ENCODE peak calls at places on chromosomes 4 and X, in four cellular contexts. N is K562, U is WTC11, P is GM12878. J is an unnamed sample.

GRCh38 chrX:54922547-54922946 is 1.9 kb downstream of the TRO start:
- DNase-seq in N (no peak), U (no peak), P (no peak), J (no peak)

GRCh38 chr4:53152467-53152866 is 213.4 kb downstream of the SCFD2 start:
- DNase-seq in N (no peak), U (no peak), P (no peak), J (no peak)

GRCh38 chr4:121270384-121270783 is 106.3 kb upstream of the TNIP3 start:
- DNase-seq in N (no peak), U (no peak), P (no peak), J (no peak)

GRCh38 chr4:78720151-78720726 is 55.9 kb upstream of the BMP2K start:
- DNase-seq in N (peak), U (no peak), P (no peak), J (no peak)

GRCh38 chr4:158530391-158530790 is 8.7 kb downstream of the RXFP1 start:
- DNase-seq in N (no peak), U (no peak), P (no peak), J (no peak)

GRCh38 chrX:141469469-141469868 is 115.1 kb downstream of the SPANXA1 start:
- DNase-seq in N (no peak), U (no peak), P (no peak), J (no peak)

GRCh38 chr4:8580321-8581093 is at the start of gene GPR78:
- DNase-seq in N (peak), U (peak), P (no peak), J (no peak)

GRCh38 chr4:88865466-88865865 is 167.8 kb upstream of the NAP1L5 start:
- DNase-seq in N (no peak), U (no peak), P (no peak), J (no peak)

GRCh38 chr4:94455081-94455480 is 3.3 kb downstream of the PDLIM5 start:
- DNase-seq in N (no peak), U (no peak), P (no peak), J (peak)

GRCh38 chr4:145840162-145840768 is 98.4 kb downstream of the ZNF827 start:
- DNase-seq in N (peak), U (no peak), P (peak), J (peak)

GRCh38 chrX:103562801-103563200 is 22.5 kb upstream of the TCEAL4 start:
- DNase-seq in N (no peak), U (no peak), P (no peak), J (no peak)

GRCh38 chrX:107483976-107484726 is 34.7 kb downstream of the FRMPD3 start:
- DNase-seq in N (peak), U (peak), P (no peak), J (no peak)

GRCh38 chrX:17553451-17553850 is 178.5 kb downstream of the NHS start:
- DNase-seq in N (no peak), U (peak), P (no peak), J (no peak)

GRCh38 chr4:110022457-110022856 is 109.8 kb downstream of the EGF start:
- DNase-seq in N (no peak), U (no peak), P (no peak), J (no peak)

GRCh38 chr4:110019153-110019552 is 106.5 kb downstream of the EGF start:
- DNase-seq in N (no peak), U (no peak), P (no peak), J (no peak)

GRCh38 chr4:110025057-110025456 is 112.4 kb downstream of the EGF start:
- DNase-seq in N (no peak), U (no peak), P (no peak), J (no peak)

GRCh38 chr4:110020681-110021443 is 108.2 kb downstream of the EGF start:
- DNase-seq in N (no peak), U (no peak), P (no peak), J (no peak)

GRCh38 chr4:110020139-110020538 is 107.5 kb downstream of the EGF start:
- DNase-seq in N (no peak), U (peak), P (no peak), J (peak)
- TF ChIP-seq ETV6 in N (no peak), U (no peak), P (no peak), J (no peak)

GRCh38 chr4:38757945-38758344 is 24.8 kb downstream of the TLR10 start:
- DNase-seq in N (no peak), U (peak), P (no peak), J (no peak)
- TF ChIP-seq ETV6 in N (no peak), U (no peak), P (no peak), J (no peak)

GRCh38 chrX:78655642-78656041 is 3.5 kb downstream of the RTL3 start:
- DNase-seq in N (no peak), U (no peak), P (no peak), J (no peak)

GRCh38 chrX:78652971-78653822 is 5.9 kb downstream of the RTL3 start:
- DNase-seq in N (no peak), U (no peak), P (no peak), J (peak)

GRCh38 chrX:78650906-78651437 is 8.2 kb downstream of the RTL3 start:
- DNase-seq in N (no peak), U (no peak), P (peak), J (no peak)
- TF ChIP-seq ETV6 in N (no peak), U (no peak), P (no peak), J (no peak)

GRCh38 chrX:1561164-1561563 is 24.2 kb upstream of the P2RY8 start:
- DNase-seq in N (no peak), U (no peak), P (no peak), J (no peak)

GRCh38 chrX:1564750-1565683 is 26.4 kb upstream of the AKAP17A start:
- DNase-seq in N (no peak), U (no peak), P (no peak), J (no peak)
- TF ChIP-seq ETV6 in N (no peak), U (no peak), P (no peak), J (no peak)

GRCh38 chr4:150581206-150581605 is 745 bp upstream of the MAB21L2 start:
- DNase-seq in N (no peak), U (no peak), P (no peak), J (no peak)

GRCh38 chr4:150580244-150580643 is 1.7 kb upstream of the MAB21L2 start:
- DNase-seq in N (no peak), U (no peak), P (no peak), J (no peak)

GRCh38 chr4:150579591-150580234 is 2.2 kb upstream of the MAB21L2 start:
- DNase-seq in N (no peak), U (peak), P (no peak), J (no peak)

GRCh38 chr4:150577786-150578185 is 4.2 kb upstream of the MAB21L2 start:
- DNase-seq in N (no peak), U (no peak), P (no peak), J (no peak)

GRCh38 chr4:150578745-150579470 is 3.0 kb upstream of the MAB21L2 start:
- DNase-seq in N (no peak), U (peak), P (no peak), J (no peak)
- TF ChIP-seq ETV6 in N (no peak), U (no peak), P (no peak), J (no peak)

GRCh38 chrX:53082773-53083616 is 828 bp downstream of the TSPYL2 start:
- DNase-seq in N (no peak), U (no peak), P (no peak), J (no peak)
- TF ChIP-seq ETV6 in N (no peak), U (no peak), P (no peak), J (no peak)

DNA sequence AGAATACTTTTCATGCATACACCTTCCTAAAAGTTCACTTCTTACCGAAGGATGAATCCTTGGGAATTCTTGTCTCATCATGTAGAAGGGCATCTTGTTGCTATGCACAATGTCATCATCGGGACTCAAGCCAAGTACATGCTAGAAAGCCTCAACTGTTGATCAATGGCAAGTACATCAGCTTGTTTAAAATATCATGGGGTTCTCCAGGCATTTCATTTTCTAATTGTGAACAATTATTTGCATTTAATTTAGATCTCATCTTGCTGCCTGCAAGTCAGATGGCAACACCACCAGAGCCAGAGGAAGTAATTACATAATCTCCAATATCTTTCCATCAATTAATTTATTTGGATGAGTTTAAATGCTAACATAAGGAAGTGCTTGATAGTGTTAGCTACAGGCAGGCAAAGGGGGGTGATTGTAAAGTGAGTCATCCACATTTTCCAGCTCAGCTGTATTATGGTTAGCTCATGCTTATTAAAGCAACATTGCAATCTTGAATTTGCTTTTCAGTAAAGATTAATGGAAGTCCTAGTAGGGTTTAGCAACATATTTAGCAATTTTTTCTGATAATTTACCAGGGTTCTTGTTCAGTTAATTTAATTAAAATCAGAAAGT is 356.5 kb downstream of the CBLL2 start:
- DNase-seq in N (no peak), U (no peak), P (no peak), J (no peak)
- TF ChIP-seq ETV6 in N (no peak), U (no peak), P (no peak), J (no peak)

GRCh38 chr4:136709897-136710296 is 822.4 kb downstream of the PCDH18 start:
- DNase-seq in N (no peak), U (no peak), P (no peak), J (no peak)

GRCh38 chr4:136713140-136713539 is 819.2 kb downstream of the PCDH18 start:
- DNase-seq in N (no peak), U (no peak), P (no peak), J (no peak)
- TF ChIP-seq ETV6 in N (no peak), U (no peak), P (no peak), J (no peak)